ENCODE peak calls at places on chromosomes 6 and 20, in four cellular contexts. R, G, U and A are unnamed samples.

GRCh38 chr6:128158496-128158895 is 257.6 kb upstream of the THEMIS start:
- DNase-seq in G (no peak), R (no peak), U (no peak), A (no peak)

GRCh38 chr6:33822575-33823395 is 19.0 kb upstream of the MLN start:
- DNase-seq in G (peak; percentile 14), U (no peak), R (peak; percentile 58), A (no peak)

GRCh38 chr6:125989631-125990030 is 3.3 kb downstream of the TRMT11 start:
- DNase-seq in R (no peak), G (no peak), U (no peak), A (no peak)

GRCh38 chr6:35583893-35584688 is 71.4 kb upstream of the TULP1 start:
- DNase-seq in R (peak; percentile 76), G (peak; percentile 86), U (no peak), A (peak; percentile 73)

GRCh38 chr6:145818796-145819195 is 4.2 kb upstream of the FBXO30 start:
- DNase-seq in R (no peak), U (no peak), G (no peak), A (no peak)

GRCh38 chr6:132153221-132153896 is 202.2 kb upstream of the CCN2 start:
- DNase-seq in U (no peak), G (peak; percentile 80), R (peak; percentile 91), A (no peak)

GRCh38 chr20:25275813-25276532 is 28.1 kb downstream of the PYGB start:
- DNase-seq in R (no peak), U (peak; percentile 32), G (no peak), A (peak; percentile 20)

GRCh38 chr6:75752365-75752764 is 3.3 kb downstream of the MYO6 start:
- DNase-seq in U (no peak), R (peak; percentile 26), G (no peak), A (no peak)

GRCh38 chr20:45392733-45393132 is 14.6 kb upstream of the TP53TG5 start:
- DNase-seq in G (no peak), R (no peak), U (no peak), A (no peak)

GRCh38 chr6:34022250-34022872 is 123.5 kb downstream of the GRM4 start:
- DNase-seq in U (no peak), R (no peak), G (no peak), A (no peak)

GRCh38 chr6:33082702-33083101 is 6.9 kb downstream of the HLA-DPB1 start:
- DNase-seq in U (no peak), R (peak; percentile 67), G (peak; percentile 76), A (peak; percentile 62)

GRCh38 chr20:48186447-48186846 is 401.2 kb upstream of the SULF2 start:
- DNase-seq in R (no peak), G (peak; percentile 53), U (no peak), A (no peak)

GRCh38 chr6:141464490-141464889 is 668.2 kb upstream of the GJE1 start:
- DNase-seq in U (no peak), G (peak; percentile 86), R (peak; percentile 91), A (no peak)

GRCh38 chr6:66849843-66850242 is 1142.8 kb upstream of the EYS start:
- DNase-seq in G (no peak), R (no peak), U (no peak), A (no peak)

GRCh38 chr20:44024820-44025580 is 110.3 kb downstream of the TOX2 start:
- DNase-seq in G (no peak), U (no peak), R (no peak), A (no peak)
- H3K4me3 ChIP-seq in G (no peak overlapping the region), U (no peak overlapping the region), R (no peak overlapping the region), A (no peak overlapping the region)

GRCh38 chr20:32037929-32038328 is 14.1 kb upstream of the HCK start:
- DNase-seq in R (peak; percentile 62), U (no peak), G (peak; percentile 45), A (no peak)

GRCh38 chr20:32036252-32036651 is 15.8 kb upstream of the HCK start:
- DNase-seq in U (no peak), R (no peak), G (no peak), A (no peak)

GRCh38 chr20:32034581-32035397 is 17.3 kb upstream of the HCK start:
- DNase-seq in U (no peak), G (no peak), R (peak; percentile 37), A (no peak)

GRCh38 chr20:32035398-32035852 is 16.6 kb upstream of the HCK start:
- DNase-seq in U (no peak), G (no peak), R (no peak), A (no peak)

DNA sequence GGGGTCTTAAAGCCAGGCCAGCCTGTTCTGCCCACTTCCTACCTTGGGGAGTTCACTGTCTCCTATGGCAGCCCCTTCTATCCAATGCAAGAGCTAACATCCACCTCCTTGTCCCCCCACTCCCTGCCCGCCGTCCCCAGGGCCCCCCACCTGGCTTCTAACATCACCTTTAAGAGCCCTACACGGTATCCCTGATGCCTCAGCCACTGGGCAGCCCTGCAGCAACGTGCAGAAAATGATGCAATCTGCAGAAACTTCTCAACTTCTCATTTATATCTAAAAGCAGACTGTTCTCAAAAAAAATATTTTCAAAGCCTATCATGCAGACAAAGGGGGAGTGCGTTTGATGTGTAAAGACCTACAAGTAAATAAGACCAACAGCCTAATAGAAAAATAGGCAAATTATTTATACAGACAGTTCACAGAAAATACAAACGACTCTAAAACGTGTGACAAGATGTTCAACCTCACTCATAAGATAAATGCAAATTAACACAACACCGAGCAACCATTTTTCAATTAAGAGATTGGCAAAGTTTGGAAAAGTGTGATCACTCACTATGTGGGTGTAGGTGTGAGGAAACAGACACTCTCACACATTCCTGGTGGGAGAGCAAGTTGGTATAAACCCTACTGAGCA is 15.2 kb upstream of the HCK start:
- DNase-seq in G (no peak), R (peak; percentile 58), U (no peak), A (no peak)
- H3K4me3 ChIP-seq in G (no peak overlapping the region), R (no peak overlapping the region), U (no peak overlapping the region), A (no peak overlapping the region)

GRCh38 chr20:63441777-63442493 is 30.5 kb downstream of the KCNQ2 start:
- DNase-seq in G (peak; percentile 40), U (peak; percentile 76), R (peak; percentile 66), A (peak; percentile 73)
- H3K4me3 ChIP-seq in G (no peak overlapping the region), U (no peak overlapping the region), R (no peak overlapping the region), A (no peak overlapping the region)

DNA sequence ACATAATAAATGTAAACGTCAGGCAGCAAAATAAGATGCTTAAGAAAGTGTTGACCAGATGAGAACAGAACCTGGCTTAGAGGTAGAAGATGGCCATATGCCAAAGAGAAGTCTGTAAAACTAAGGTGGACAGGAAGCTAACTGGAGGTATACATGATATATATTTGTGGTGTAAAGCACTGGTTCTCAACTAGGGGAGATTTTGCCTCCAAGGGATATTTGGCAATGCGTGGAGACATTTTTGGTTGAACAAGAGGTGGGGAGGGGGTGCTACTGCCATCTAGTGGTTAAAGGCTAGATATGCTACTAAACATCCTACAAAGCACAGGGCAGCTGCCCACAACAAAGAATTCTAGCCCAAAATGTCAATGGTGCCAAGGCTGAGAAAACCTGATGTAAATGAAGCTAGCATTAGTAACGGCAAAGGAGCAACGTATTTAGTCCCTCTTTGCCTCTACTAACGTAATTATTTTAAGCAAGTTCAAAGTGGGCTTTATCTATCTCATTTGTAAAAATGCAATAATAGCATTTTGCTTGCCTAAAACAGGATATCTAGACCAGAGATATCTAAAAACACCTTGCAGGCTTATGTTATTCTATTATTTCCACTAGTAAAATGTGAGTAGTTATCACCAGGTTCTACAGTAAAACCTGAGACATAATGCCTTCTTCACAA is 182.6 kb downstream of the RNGTT start:
- DNase-seq in U (no peak), G (peak; percentile 81), R (peak; percentile 76), A (no peak)
- H3K4me3 ChIP-seq in U (no peak overlapping the region), G (no peak overlapping the region), R (no peak overlapping the region), A (no peak overlapping the region)

GRCh38 chr6:83031689-83032088 is 34.0 kb downstream of the UBE3D start:
- DNase-seq in G (no peak), R (no peak), U (no peak), A (no peak)
- H3K4me3 ChIP-seq in G (no peak overlapping the region), R (no peak overlapping the region), U (no peak overlapping the region), A (no peak overlapping the region)